ENCODE peak calls at places on chromosomes 13 and 19, in eight cellular contexts. One of them, this sample, is unnamed. For H3K4me1, the result is how much of the 10 kb centered on the place peaks cover.

GRCh38 chr19:55345818-55346724 is 6.4 kb downstream of the KMT5C start:
- DNase-seq in CD8-positive, alpha-beta T cell: no peak
- DNase-seq in A549: peak
- DNase-seq in ovary: peak
- DNase-seq in heart left ventricle: peak
- DNase-seq in adrenal gland: no peak
- DNase-seq in psoas muscle: peak
- DNase-seq in left ventricle myocardium inferior: peak
- DNase-seq in this sample: no peak

GRCh38 chr13:42355841-42356575 is 84.1 kb downstream of the AKAP11 start:
- DNase-seq in psoas muscle: no peak
- DNase-seq in ovary: no peak
- DNase-seq in CD8-positive, alpha-beta T cell: no peak
- DNase-seq in A549: no peak
- DNase-seq in heart left ventricle: no peak
- DNase-seq in adrenal gland: no peak
- DNase-seq in left ventricle myocardium inferior: no peak
- DNase-seq in this sample: no peak

GRCh38 chr13:110646442-110647364 is 31.4 kb downstream of the NAXD start:
- DNase-seq in heart left ventricle: no peak
- DNase-seq in ovary: no peak
- DNase-seq in psoas muscle: no peak
- DNase-seq in adrenal gland: peak
- DNase-seq in A549: no peak
- DNase-seq in CD8-positive, alpha-beta T cell: no peak
- DNase-seq in left ventricle myocardium inferior: no peak
- DNase-seq in this sample: no peak

GRCh38 chr19:45049073-45049736 is 10.4 kb downstream of the CLASRP start:
- DNase-seq in CD8-positive, alpha-beta T cell: no peak
- DNase-seq in heart left ventricle: no peak
- DNase-seq in ovary: no peak
- DNase-seq in psoas muscle: no peak
- DNase-seq in adrenal gland: peak
- DNase-seq in left ventricle myocardium inferior: peak
- DNase-seq in A549: no peak
- DNase-seq in this sample: no peak

GRCh38 chr13:80469841-80470378 is 129.0 kb upstream of the SPRY2 start:
- DNase-seq in psoas muscle: peak
- DNase-seq in ovary: no peak
- DNase-seq in A549: peak
- DNase-seq in CD8-positive, alpha-beta T cell: no peak
- DNase-seq in heart left ventricle: peak
- DNase-seq in left ventricle myocardium inferior: peak
- DNase-seq in adrenal gland: peak
- DNase-seq in this sample: peak

GRCh38 chr13:29819157-29819556 is 31.3 kb downstream of the UBL3 start:
- DNase-seq in heart left ventricle: no peak
- DNase-seq in ovary: no peak
- DNase-seq in psoas muscle: no peak
- DNase-seq in A549: no peak
- DNase-seq in left ventricle myocardium inferior: no peak
- DNase-seq in CD8-positive, alpha-beta T cell: no peak
- DNase-seq in adrenal gland: no peak
- DNase-seq in this sample: no peak

GRCh38 chr13:112447761-112448603 is 71.8 kb downstream of the SPACA7 start:
- DNase-seq in A549: no peak
- DNase-seq in CD8-positive, alpha-beta T cell: no peak
- DNase-seq in psoas muscle: no peak
- DNase-seq in ovary: no peak
- DNase-seq in left ventricle myocardium inferior: no peak
- DNase-seq in heart left ventricle: peak
- DNase-seq in adrenal gland: peak
- DNase-seq in this sample: no peak

GRCh38 chr13:104833221-104833620 is 1702.2 kb downstream of the EFNB2 start:
- DNase-seq in ovary: no peak
- DNase-seq in A549: no peak
- DNase-seq in CD8-positive, alpha-beta T cell: no peak
- DNase-seq in psoas muscle: no peak
- DNase-seq in heart left ventricle: no peak
- DNase-seq in left ventricle myocardium inferior: no peak
- DNase-seq in adrenal gland: no peak
- DNase-seq in this sample: no peak

GRCh38 chr19:52248256-52248655 is 21.1 kb upstream of the ZNF766 start:
- DNase-seq in CD8-positive, alpha-beta T cell: peak
- DNase-seq in ovary: peak
- DNase-seq in psoas muscle: peak
- DNase-seq in adrenal gland: peak
- DNase-seq in left ventricle myocardium inferior: peak
- DNase-seq in A549: no peak
- DNase-seq in heart left ventricle: peak
- DNase-seq in this sample: no peak

GRCh38 chr19:53015730-53016129 is 2.0 kb downstream of the ERVV-1 start:
- DNase-seq in adrenal gland: no peak
- DNase-seq in left ventricle myocardium inferior: no peak
- DNase-seq in CD8-positive, alpha-beta T cell: no peak
- DNase-seq in heart left ventricle: no peak
- DNase-seq in ovary: no peak
- DNase-seq in psoas muscle: no peak
- DNase-seq in A549: no peak
- DNase-seq in this sample: no peak

GRCh38 chr19:50024719-50025021 is 502 bp downstream of the VRK3 start:
- DNase-seq in A549: no peak
- DNase-seq in heart left ventricle: peak
- DNase-seq in ovary: no peak
- DNase-seq in adrenal gland: no peak
- DNase-seq in left ventricle myocardium inferior: no peak
- DNase-seq in psoas muscle: no peak
- DNase-seq in CD8-positive, alpha-beta T cell: no peak
- DNase-seq in this sample: no peak

GRCh38 chr19:9413240-9413954 is 22.0 kb downstream of the ZNF266 start:
- DNase-seq in psoas muscle: no peak
- DNase-seq in CD8-positive, alpha-beta T cell: no peak
- DNase-seq in ovary: no peak
- DNase-seq in adrenal gland: no peak
- DNase-seq in heart left ventricle: no peak
- DNase-seq in left ventricle myocardium inferior: no peak
- DNase-seq in A549: peak
- DNase-seq in this sample: no peak

GRCh38 chr13:39510296-39510695 is 92.7 kb downstream of the LHFPL6 start:
- DNase-seq in CD8-positive, alpha-beta T cell: no peak
- DNase-seq in ovary: no peak
- DNase-seq in heart left ventricle: no peak
- DNase-seq in psoas muscle: no peak
- DNase-seq in left ventricle myocardium inferior: no peak
- DNase-seq in A549: no peak
- DNase-seq in adrenal gland: no peak
- DNase-seq in this sample: no peak

GRCh38 chr13:39676315-39676876 is 20.9 kb downstream of the COG6 start:
- DNase-seq in A549: peak
- DNase-seq in ovary: no peak
- DNase-seq in left ventricle myocardium inferior: no peak
- DNase-seq in CD8-positive, alpha-beta T cell: no peak
- DNase-seq in heart left ventricle: no peak
- DNase-seq in adrenal gland: no peak
- DNase-seq in psoas muscle: no peak
- DNase-seq in this sample: no peak

GRCh38 chr19:310141-310651 is 19.0 kb upstream of the PLPP2 start:
- DNase-seq in ovary: no peak
- DNase-seq in heart left ventricle: no peak
- DNase-seq in A549: no peak
- DNase-seq in adrenal gland: no peak
- DNase-seq in left ventricle myocardium inferior: no peak
- DNase-seq in psoas muscle: no peak
- DNase-seq in CD8-positive, alpha-beta T cell: no peak
- DNase-seq in this sample: no peak

GRCh38 chr13:95349267-95349666 is 48.0 kb upstream of the ABCC4 start:
- DNase-seq in A549: peak
- DNase-seq in heart left ventricle: no peak
- DNase-seq in adrenal gland: no peak
- DNase-seq in CD8-positive, alpha-beta T cell: no peak
- DNase-seq in ovary: no peak
- DNase-seq in left ventricle myocardium inferior: no peak
- DNase-seq in psoas muscle: no peak
- DNase-seq in this sample: no peak

GRCh38 chr19:29429021-29429420 is 96.8 kb upstream of the VSTM2B start:
- DNase-seq in A549: no peak
- DNase-seq in ovary: no peak
- DNase-seq in CD8-positive, alpha-beta T cell: no peak
- DNase-seq in heart left ventricle: no peak
- DNase-seq in adrenal gland: no peak
- DNase-seq in psoas muscle: no peak
- DNase-seq in left ventricle myocardium inferior: no peak
- DNase-seq in this sample: no peak

GRCh38 chr19:53898680-53899341 is 10.3 kb upstream of the CACNG7 start:
- DNase-seq in left ventricle myocardium inferior: no peak
- DNase-seq in psoas muscle: no peak
- DNase-seq in adrenal gland: no peak
- DNase-seq in CD8-positive, alpha-beta T cell: no peak
- DNase-seq in heart left ventricle: no peak
- DNase-seq in A549: peak
- DNase-seq in ovary: no peak
- DNase-seq in this sample: no peak

GRCh38 chr13:30341815-30342570 is 34.6 kb upstream of the KATNAL1 start:
- DNase-seq in adrenal gland: peak
- DNase-seq in ovary: peak
- DNase-seq in psoas muscle: peak
- DNase-seq in left ventricle myocardium inferior: peak
- DNase-seq in CD8-positive, alpha-beta T cell: no peak
- DNase-seq in A549: no peak
- DNase-seq in heart left ventricle: peak
- DNase-seq in this sample: peak

GRCh38 chr13:95641291-95641811 is 3.2 kb downstream of the DZIP1 start:
- DNase-seq in CD8-positive, alpha-beta T cell: no peak
- DNase-seq in ovary: peak
- DNase-seq in A549: peak
- DNase-seq in adrenal gland: peak
- DNase-seq in psoas muscle: peak
- DNase-seq in left ventricle myocardium inferior: no peak
- DNase-seq in heart left ventricle: no peak
- DNase-seq in this sample: no peak

GRCh38 chr13:49996951-49997895 is at the start of gene TRIM13:
- DNase-seq in A549: peak
- DNase-seq in left ventricle myocardium inferior: peak
- DNase-seq in heart left ventricle: peak
- DNase-seq in psoas muscle: peak
- DNase-seq in ovary: peak
- DNase-seq in CD8-positive, alpha-beta T cell: peak
- DNase-seq in adrenal gland: peak
- DNase-seq in this sample: peak

GRCh38 chr13:112353856-112354255 is 22.3 kb upstream of the SPACA7 start:
- DNase-seq in left ventricle myocardium inferior: no peak
- DNase-seq in heart left ventricle: no peak
- DNase-seq in psoas muscle: no peak
- DNase-seq in A549: no peak
- DNase-seq in ovary: no peak
- DNase-seq in CD8-positive, alpha-beta T cell: no peak
- DNase-seq in adrenal gland: no peak
- DNase-seq in this sample: no peak

GRCh38 chr13:113427562-113428468 is 25.5 kb downstream of the ADPRHL1 start:
- DNase-seq in ovary: peak
- DNase-seq in adrenal gland: no peak
- DNase-seq in CD8-positive, alpha-beta T cell: no peak
- DNase-seq in heart left ventricle: no peak
- DNase-seq in left ventricle myocardium inferior: no peak
- DNase-seq in psoas muscle: no peak
- DNase-seq in A549: no peak
- DNase-seq in this sample: no peak

DNA sequence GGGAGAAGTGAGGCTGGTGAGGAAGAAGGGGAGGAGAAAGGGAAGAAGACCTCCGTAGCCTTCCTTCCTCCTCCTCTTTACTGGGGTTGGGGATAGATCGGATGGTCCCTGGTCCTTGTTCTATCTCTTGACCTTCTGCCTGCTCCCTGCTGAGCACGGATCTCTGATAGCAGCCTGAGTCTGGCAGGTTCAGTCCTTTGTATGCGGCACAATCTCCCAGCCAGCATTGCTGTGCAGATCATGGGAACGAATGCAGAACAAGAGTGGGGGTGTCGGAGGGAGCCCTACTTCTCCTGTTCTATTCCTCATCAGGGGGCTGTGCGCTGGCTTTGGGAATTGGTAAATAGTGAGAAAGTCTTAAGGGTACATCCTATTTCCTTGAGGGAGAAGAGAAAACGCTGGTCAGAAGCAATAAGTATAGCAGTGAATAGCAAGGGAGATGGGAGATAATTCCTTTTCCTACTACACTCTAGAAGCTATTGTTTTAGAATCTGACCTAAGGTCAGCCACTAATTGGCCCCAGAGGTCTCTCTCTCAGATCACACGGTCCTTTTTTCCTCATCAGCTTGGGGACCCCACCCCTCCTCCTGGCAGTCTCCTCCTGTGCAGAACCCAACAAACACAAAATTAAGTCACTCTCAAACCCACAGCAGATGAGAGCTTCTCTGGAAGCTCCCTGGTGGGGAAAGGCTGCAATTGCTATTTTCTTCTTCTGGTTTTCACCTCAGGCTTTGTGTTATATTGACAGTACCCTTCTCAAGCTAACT is 41.0 kb downstream of the KL start:
- DNase-seq in A549: peak
- DNase-seq in left ventricle myocardium inferior: no peak
- DNase-seq in ovary: no peak
- DNase-seq in heart left ventricle: no peak
- DNase-seq in psoas muscle: no peak
- DNase-seq in adrenal gland: no peak
- DNase-seq in CD8-positive, alpha-beta T cell: no peak
- DNase-seq in this sample: no peak
- TF ChIP-seq CTCF in A549: peak
- TF ChIP-seq CTCF in left ventricle myocardium inferior: peak
- TF ChIP-seq CTCF in ovary: no peak
- TF ChIP-seq CTCF in heart left ventricle: peak
- TF ChIP-seq CTCF in psoas muscle: peak
- TF ChIP-seq CTCF in adrenal gland: peak
- TF ChIP-seq CTCF in CD8-positive, alpha-beta T cell: no peak
- TF ChIP-seq CTCF in this sample: peak

GRCh38 chr19:46717716-46718143 is 816 bp upstream of the PRKD2 start:
- DNase-seq in ovary: no peak
- DNase-seq in psoas muscle: no peak
- DNase-seq in adrenal gland: no peak
- DNase-seq in heart left ventricle: peak
- DNase-seq in CD8-positive, alpha-beta T cell: no peak
- DNase-seq in left ventricle myocardium inferior: no peak
- DNase-seq in A549: no peak
- DNase-seq in this sample: no peak
- H3K27ac ChIP-seq in ovary: peak
- H3K27ac ChIP-seq in psoas muscle: peak
- H3K27ac ChIP-seq in adrenal gland: peak
- H3K27ac ChIP-seq in heart left ventricle: peak
- H3K27ac ChIP-seq in CD8-positive, alpha-beta T cell: peak
- H3K27ac ChIP-seq in left ventricle myocardium inferior: peak
- H3K27ac ChIP-seq in A549: peak
- H3K27ac ChIP-seq in this sample: peak

GRCh38 chr19:17107546-17108452 is 32.2 kb downstream of the MYO9B start:
- DNase-seq in CD8-positive, alpha-beta T cell: no peak
- DNase-seq in ovary: peak
- DNase-seq in left ventricle myocardium inferior: peak
- DNase-seq in A549: peak
- DNase-seq in heart left ventricle: peak
- DNase-seq in psoas muscle: peak
- DNase-seq in adrenal gland: peak
- DNase-seq in this sample: peak
- H3K4me1 ChIP-seq in CD8-positive, alpha-beta T cell: under half
- H3K4me1 ChIP-seq in ovary: under half
- H3K4me1 ChIP-seq in left ventricle myocardium inferior: under half
- H3K4me1 ChIP-seq in A549: under half
- H3K4me1 ChIP-seq in heart left ventricle: under half
- H3K4me1 ChIP-seq in psoas muscle: under half
- H3K4me1 ChIP-seq in adrenal gland: half or more
- H3K4me1 ChIP-seq in this sample: half or more

GRCh38 chr13:105982219-105982618 is 553.2 kb downstream of the EFNB2 start:
- DNase-seq in left ventricle myocardium inferior: no peak
- DNase-seq in psoas muscle: no peak
- DNase-seq in CD8-positive, alpha-beta T cell: no peak
- DNase-seq in adrenal gland: no peak
- DNase-seq in ovary: no peak
- DNase-seq in heart left ventricle: no peak
- DNase-seq in A549: no peak
- DNase-seq in this sample: no peak
- TF ChIP-seq CTCF in left ventricle myocardium inferior: no peak
- TF ChIP-seq CTCF in psoas muscle: no peak
- TF ChIP-seq CTCF in CD8-positive, alpha-beta T cell: no peak
- TF ChIP-seq CTCF in adrenal gland: no peak
- TF ChIP-seq CTCF in ovary: no peak
- TF ChIP-seq CTCF in heart left ventricle: no peak
- TF ChIP-seq CTCF in A549: no peak
- TF ChIP-seq CTCF in this sample: no peak

This sample was measured in thoracic aorta.